ENCODE peak calls at places on chromosomes 6 and 20, in five cellular contexts. N is CD8-positive, alpha-beta T cell; H is endodermal cell; U is naive thymus-derived CD4-positive, alpha-beta T cell; A is transverse colon. W is an unnamed sample.

GRCh38 chr6:73823046-73823735 is 127.2 kb downstream of the CD109 start:
- DNase-seq in U (no peak), H (no peak), A (no peak), N (no peak), W (no peak)

GRCh38 chr6:36312854-36313627 is 23.6 kb downstream of the BNIP5 start:
- DNase-seq in N (no peak), H (no peak), U (no peak), A (no peak), W (no peak)

GRCh38 chr6:90068264-90068663 is 174.0 kb downstream of the GJA10 start:
- DNase-seq in A (no peak), H (no peak), N (no peak), U (no peak), W (no peak)

GRCh38 chr6:1890987-1891386 is 281.3 kb downstream of the FOXC1 start:
- DNase-seq in U (no peak), A (no peak), N (no peak), H (no peak), W (no peak)

GRCh38 chr6:3456794-3457709 is at the start of gene SLC22A23:
- DNase-seq in N (peak; percentile 50), U (peak; percentile 81), H (peak; percentile 95), A (peak; percentile 85), W (peak; percentile 90)

GRCh38 chr6:106476326-106477105 is 116.0 kb downstream of the CRYBG1 start:
- DNase-seq in U (no peak), N (no peak), A (no peak), H (no peak), W (no peak)

GRCh38 chr6:128882560-128882959 is 378 bp upstream of the LAMA2 start:
- DNase-seq in A (no peak), U (no peak), H (peak; percentile 71), N (no peak), W (no peak)

GRCh38 chr6:140018588-140018987 is 644.1 kb upstream of the CITED2 start:
- DNase-seq in U (no peak), N (no peak), H (no peak), A (no peak), W (no peak)

GRCh38 chr6:69867075-69867911 is 937 bp downstream of the COL19A1 start:
- DNase-seq in U (peak; percentile 56), H (peak; percentile 90), N (peak; percentile 33), A (peak; percentile 54), W (peak; percentile 79)

GRCh38 chr20:57392130-57392445 is 892 bp downstream of the RBM38 start:
- DNase-seq in U (no peak), H (no peak), A (no peak), N (no peak), W (no peak)

GRCh38 chr6:37971263-37971662 is 151.7 kb downstream of the ZFAND3 start:
- DNase-seq in A (no peak), U (no peak), H (no peak), N (no peak), W (no peak)

GRCh38 chr6:138614151-138614550 is 114.9 kb upstream of the NHSL1 start:
- DNase-seq in N (no peak), H (no peak), A (no peak), U (no peak), W (no peak)

GRCh38 chr6:35751594-35751993 is 14.8 kb downstream of the ARMC12 start:
- DNase-seq in U (no peak), N (no peak), H (no peak), A (no peak), W (no peak)

GRCh38 chr6:157885211-157885788 is 62.3 kb downstream of the SNX9 start:
- DNase-seq in H (no peak), U (peak; percentile 89), A (no peak), N (peak; percentile 22), W (no peak)

GRCh38 chr6:34182751-34183531 is 37.1 kb upstream of the GRM4 start:
- DNase-seq in A (peak; percentile 36), U (peak; percentile 78), H (no peak), N (peak; percentile 48), W (peak; percentile 63)

GRCh38 chr6:30885481-30885998 is 1.2 kb downstream of the DDR1 start:
- DNase-seq in N (no peak), H (no peak), U (peak; percentile 33), A (peak; percentile 75), W (no peak)

GRCh38 chr6:90156861-90157260 is 139.8 kb downstream of the BACH2 start:
- DNase-seq in A (no peak), H (no peak), N (no peak), U (peak; percentile 76), W (no peak)

GRCh38 chr20:43430265-43430664 is 27.4 kb upstream of the SRSF6 start:
- DNase-seq in A (no peak), H (peak; percentile 84), N (no peak), U (no peak), W (no peak)

GRCh38 chr20:46081074-46081473 is 8.7 kb downstream of the NCOA5 start:
- DNase-seq in H (no peak), N (no peak), A (no peak), U (no peak), W (no peak)

GRCh38 chr20:46083101-46083500 is 6.7 kb downstream of the NCOA5 start:
- DNase-seq in N (no peak), H (no peak), A (no peak), U (no peak), W (no peak)

GRCh38 chr20:46084805-46085792 is 4.7 kb downstream of the NCOA5 start:
- DNase-seq in H (no peak), N (no peak), A (peak; percentile 37), U (no peak), W (no peak)

GRCh38 chr20:46087161-46087560 is 2.6 kb downstream of the NCOA5 start:
- DNase-seq in A (no peak), U (no peak), N (no peak), H (no peak), W (no peak)

DNA sequence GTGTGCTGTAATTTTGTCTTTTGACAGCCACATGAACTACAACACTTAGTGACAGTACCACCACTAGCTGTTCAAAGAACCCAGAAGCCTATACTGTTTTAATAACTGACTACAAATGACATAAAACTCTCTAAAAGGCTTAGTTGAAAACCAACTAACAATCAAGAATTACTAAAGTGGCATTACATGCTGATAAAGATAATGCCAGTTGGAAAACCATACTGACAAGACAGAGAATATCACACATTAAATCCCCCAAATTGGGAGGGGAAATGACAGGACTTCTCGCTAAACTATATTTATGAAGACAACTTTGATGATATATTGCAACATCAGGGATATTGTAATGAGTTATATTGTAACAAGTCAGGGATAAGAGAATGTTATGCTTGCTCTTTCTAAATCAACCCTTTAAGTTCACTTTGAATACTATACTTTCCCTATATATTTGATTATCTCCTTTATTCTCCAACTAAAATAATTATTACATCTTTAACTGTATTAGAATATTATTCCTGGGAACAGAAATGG is 6.2 kb downstream of the NCOA5 start:
- DNase-seq in U (no peak), A (no peak), N (no peak), H (no peak), W (no peak)
- H3K4me1 ChIP-seq in U (peaks cover 48% of the 10 kb centered on the region), A (peaks cover 57% of the 10 kb centered on the region), N (peaks cover 53% of the 10 kb centered on the region), H (peaks cover 8% of the 10 kb centered on the region), W (peaks cover 88% of the 10 kb centered on the region)

DNA sequence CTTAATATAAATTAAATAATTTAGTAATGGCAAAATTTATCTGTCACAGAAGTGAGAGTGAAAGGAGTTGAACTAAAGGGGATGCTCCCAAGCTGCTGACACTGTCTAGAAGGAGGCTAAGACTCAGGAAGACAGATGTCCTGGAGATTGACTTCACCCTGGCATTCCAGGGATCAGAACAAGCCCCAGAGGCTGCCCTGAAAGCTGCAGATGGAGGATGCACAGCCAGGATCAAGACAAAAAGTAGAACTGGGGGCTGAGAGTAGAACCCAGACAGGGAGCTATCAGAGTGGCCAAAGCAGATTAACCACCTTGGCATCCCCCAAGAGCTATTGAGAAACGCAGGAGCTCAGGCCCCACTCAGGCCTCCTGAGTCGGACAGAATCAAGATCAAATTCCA is 189.2 kb upstream of the PLCB4 start:
- DNase-seq in N (no peak), H (no peak), U (no peak), A (no peak), W (no peak)
- H3K27ac ChIP-seq in N (no peak overlapping the region), H (no peak overlapping the region), U (no peak overlapping the region), A (no peak overlapping the region), W (no peak overlapping the region)

GRCh38 chr6:42295181-42295580 is 77.5 kb upstream of the MRPS10 start:
- DNase-seq in A (no peak), N (no peak), U (no peak), H (no peak), W (no peak)
- H3K4me1 ChIP-seq in A (no peaks in the 10 kb centered on the region), N (peaks cover 55% of the 10 kb centered on the region), U (peaks cover 8% of the 10 kb centered on the region), H (no peaks in the 10 kb centered on the region), W (peaks cover 3% of the 10 kb centered on the region)

GRCh38 chr6:15362274-15363160 is 116.6 kb downstream of the JARID2 start:
- DNase-seq in U (no peak), A (no peak), N (no peak), H (no peak), W (no peak)

GRCh38 chr6:15363523-15364400 is 117.9 kb downstream of the JARID2 start:
- DNase-seq in H (peak; percentile 30), A (no peak), N (no peak), U (no peak), W (no peak)

GRCh38 chr6:15365273-15365687 is 119.4 kb downstream of the JARID2 start:
- DNase-seq in H (peak; percentile 59), N (peak; percentile 13), U (peak; percentile 75), A (peak; percentile 83), W (peak; percentile 78)

GRCh38 chr6:15364401-15365037 is 118.7 kb downstream of the JARID2 start:
- DNase-seq in A (no peak), H (peak; percentile 38), U (no peak), N (no peak), W (no peak)

DNA sequence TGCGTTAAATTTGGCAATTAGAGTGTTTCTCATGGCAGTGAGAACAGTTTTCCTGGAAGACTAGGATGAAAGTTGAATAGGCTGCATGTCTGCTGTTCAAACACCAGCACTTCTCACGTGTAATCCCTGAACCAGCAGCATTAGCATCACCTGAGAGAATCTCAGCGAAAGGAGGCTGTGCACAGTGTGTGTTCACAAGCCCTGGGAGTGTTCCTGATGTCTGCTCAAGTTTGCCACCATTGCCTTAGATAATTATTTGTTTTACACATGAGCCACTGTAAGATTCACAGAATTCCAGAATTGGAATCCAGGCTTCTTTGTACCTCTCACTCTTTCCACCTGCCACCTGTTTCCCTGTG is 117.3 kb downstream of the JARID2 start:
- DNase-seq in H (peak; percentile 45), U (no peak), N (no peak), A (no peak), W (no peak)
- H3K27ac ChIP-seq in H (peak overlapping the region; percentile 9), U (peak overlapping the region; percentile 17), N (no peak overlapping the region), A (no peak overlapping the region), W (no peak overlapping the region)

DNA sequence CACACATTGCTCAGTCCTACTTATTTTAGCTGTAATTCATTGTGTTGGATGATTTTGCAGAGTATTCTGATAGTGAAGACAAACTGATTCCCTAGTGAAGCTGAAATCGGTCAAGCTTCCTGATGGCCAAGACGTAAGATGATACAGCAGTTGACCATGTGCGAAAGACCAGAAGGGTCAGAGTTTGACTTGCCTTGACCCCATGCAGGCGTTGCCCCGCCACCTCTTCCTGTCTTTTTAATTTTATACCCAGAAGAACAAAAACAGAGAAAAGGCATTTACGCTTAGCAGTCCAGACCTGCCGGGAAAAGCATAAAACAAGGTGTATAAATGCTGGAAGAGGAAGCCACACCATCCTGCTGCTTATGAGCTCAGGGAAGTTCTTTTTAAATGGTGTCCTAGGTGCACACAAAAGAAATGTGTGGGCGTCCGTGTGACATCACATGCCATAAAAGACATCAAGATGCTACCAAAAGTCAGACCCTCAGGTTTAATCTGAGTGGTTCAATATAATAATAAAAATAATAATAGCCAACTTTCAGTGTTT is 32.2 kb downstream of the TSHZ2 start:
- DNase-seq in N (no peak), A (no peak), H (no peak), U (no peak), W (no peak)
- H3K4me1 ChIP-seq in N (peaks cover 36% of the 10 kb centered on the region), A (no peaks in the 10 kb centered on the region), H (no peaks in the 10 kb centered on the region), U (peaks cover 59% of the 10 kb centered on the region), W (no peaks in the 10 kb centered on the region)

W was measured in upper lobe of right lung.